ENCODE peak calls at places on chromosomes 6 and 20, in six cellular contexts. V is kidney, Y is hepatocyte, D is Peyer's patch, G is stomach, F is body of pancreas. X is an unnamed sample. For H3K4me1, the result is how much of the 10 kb centered on the place peaks cover.

GRCh38 chr6:166379800-166380199 is 2.9 kb downstream of the MPC1 start:
- DNase-seq in Y (no peak), F (peak), V (no peak), G (peak), D (no peak), X (no peak)

GRCh38 chr6:17012421-17013225 is 89.2 kb upstream of the STMND1 start:
- DNase-seq in V (no peak), G (no peak), F (no peak), Y (peak), D (no peak), X (no peak)

GRCh38 chr6:154937306-154938244 is 57.5 kb upstream of the TIAM2 start:
- DNase-seq in Y (no peak), F (no peak), D (no peak), V (no peak), G (no peak), X (no peak)

GRCh38 chr20:19758888-19759331 is 852 bp downstream of the RIN2 start:
- DNase-seq in D (peak), Y (peak), G (peak), F (peak), V (peak), X (no peak)

GRCh38 chr6:121694389-121695185 is 259.1 kb downstream of the GJA1 start:
- DNase-seq in G (no peak), F (no peak), Y (no peak), V (no peak), D (no peak), X (no peak)

GRCh38 chr6:169162968-169163903 is 90.4 kb downstream of the THBS2 start:
- DNase-seq in F (no peak), G (no peak), Y (peak), D (no peak), V (peak), X (no peak)

GRCh38 chr6:169188051-169188863 is 65.4 kb downstream of the THBS2 start:
- DNase-seq in F (no peak), G (no peak), V (peak), Y (no peak), D (no peak), X (no peak)

GRCh38 chr6:165049362-165049761 is 260.0 kb downstream of the C6orf118 start:
- DNase-seq in V (no peak), D (no peak), Y (peak), F (no peak), G (no peak), X (no peak)

GRCh38 chr6:105363100-105363754 is 39.7 kb downstream of the PREP start:
- DNase-seq in Y (peak), V (no peak), D (no peak), F (no peak), G (no peak), X (no peak)

GRCh38 chr6:100506651-100507050 is 41.9 kb upstream of the SIM1 start:
- DNase-seq in D (no peak), V (no peak), F (no peak), Y (no peak), G (no peak), X (no peak)

GRCh38 chr20:14069796-14070195 is 74.5 kb downstream of the MACROD2 start:
- DNase-seq in Y (no peak), V (no peak), G (no peak), D (no peak), F (no peak), X (no peak)

GRCh38 chr6:155373276-155373675 is 59.0 kb upstream of the TFB1M start:
- DNase-seq in F (no peak), D (no peak), Y (no peak), G (no peak), V (no peak), X (no peak)

GRCh38 chr20:12875510-12875909 is 133.3 kb upstream of the SPTLC3 start:
- DNase-seq in Y (peak), V (no peak), F (no peak), G (no peak), D (no peak), X (no peak)

DNA sequence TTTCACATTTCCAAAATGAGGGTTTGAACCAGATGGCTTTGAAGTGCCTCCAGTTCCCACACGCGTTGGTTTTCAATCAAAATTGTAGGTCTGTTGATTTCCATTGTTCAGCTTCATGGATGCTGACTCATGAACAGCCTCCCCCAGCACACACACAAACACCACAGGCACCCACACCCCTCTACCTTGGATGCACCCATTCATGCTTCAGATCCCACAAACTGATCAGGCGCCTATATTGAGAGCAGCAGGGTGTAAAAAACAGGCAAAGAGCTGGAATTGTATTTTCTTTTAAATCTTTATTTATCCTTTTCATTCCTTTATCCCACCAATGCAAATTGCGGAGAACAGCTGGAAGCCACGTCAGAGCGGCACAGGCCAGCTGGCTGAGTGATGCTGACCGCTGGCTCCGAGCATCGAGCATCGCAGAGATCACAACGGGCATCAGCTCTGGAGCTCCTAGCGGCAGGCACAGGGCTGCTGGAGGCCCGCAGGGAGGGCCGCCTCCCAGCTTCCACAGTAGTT is 29.3 kb upstream of the TBC1D7 start:
- DNase-seq in V (no peak), Y (no peak), F (no peak), D (no peak), G (no peak), X (no peak)
- H3K27ac ChIP-seq in V (no peak), Y (no peak), F (no peak), D (no peak), G (no peak), X (no peak)

DNA sequence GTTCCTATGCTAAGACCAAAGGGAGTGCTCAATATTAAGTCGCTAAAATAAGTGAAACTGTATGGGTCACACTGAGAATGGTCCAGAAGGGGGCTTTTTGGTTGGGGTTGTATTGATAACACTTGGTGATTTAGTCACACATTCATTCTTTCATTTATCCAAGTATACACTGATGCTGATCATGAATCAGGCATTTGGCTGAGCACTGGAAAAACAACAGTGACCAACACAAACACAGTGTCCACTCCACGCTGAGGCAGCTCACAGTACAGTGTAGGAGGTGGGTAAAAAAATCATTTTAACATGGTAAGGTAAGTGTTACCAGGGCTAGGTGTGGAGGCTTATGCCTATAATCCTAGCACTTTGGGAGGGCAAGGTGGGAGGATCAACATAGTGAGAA is 9.2 kb upstream of the FAM83C start:
- DNase-seq in F (no peak), D (no peak), G (no peak), Y (no peak), V (no peak), X (no peak)
- H3K4me1 ChIP-seq in F (under half), D (under half), G (under half), Y (under half), V (under half), X (under half)

GRCh38 chr6:42368156-42368555 is 83.6 kb downstream of the TRERF1 start:
- DNase-seq in Y (no peak), F (no peak), G (no peak), D (no peak), V (no peak), X (peak)
- H3K27ac ChIP-seq in Y (no peak), F (no peak), G (peak), D (peak), V (peak), X (peak)

GRCh38 chr20:50304501-50304856 is 113.8 kb downstream of the CEBPB start:
- DNase-seq in Y (peak), G (no peak), F (no peak), D (no peak), V (peak), X (no peak)

GRCh38 chr20:50306478-50307423 is 116.1 kb downstream of the CEBPB start:
- DNase-seq in Y (no peak), G (no peak), F (no peak), D (peak), V (no peak), X (no peak)

GRCh38 chr20:50303573-50304500 is 113.2 kb downstream of the CEBPB start:
- DNase-seq in F (peak), Y (peak), G (peak), D (peak), V (peak), X (no peak)

GRCh38 chr20:50304883-50305635 is 114.4 kb downstream of the CEBPB start:
- DNase-seq in D (peak), F (peak), V (peak), Y (peak), G (peak), X (no peak)

GRCh38 chr20:50305636-50306477 is 115.2 kb downstream of the CEBPB start:
- DNase-seq in F (peak), G (no peak), Y (peak), D (peak), V (peak), X (no peak)
- H3K4me1 ChIP-seq in F (under half), G (half or more), Y (half or more), D (under half), V (under half), X (under half)

GRCh38 chr6:113185299-113185698 is 671.8 kb upstream of the MARCKS start:
- DNase-seq in D (no peak), Y (no peak), V (no peak), G (no peak), F (no peak), X (no peak)

GRCh38 chr6:113184736-113185135 is 672.4 kb upstream of the MARCKS start:
- DNase-seq in Y (no peak), V (no peak), G (no peak), F (peak), D (no peak), X (no peak)

GRCh38 chr6:113184291-113184690 is 672.9 kb upstream of the MARCKS start:
- DNase-seq in F (no peak), Y (no peak), G (no peak), V (no peak), D (no peak), X (no peak)

GRCh38 chr6:113181164-113181563 is 676.0 kb upstream of the MARCKS start:
- DNase-seq in F (no peak), V (no peak), D (no peak), G (no peak), Y (no peak), X (no peak)

DNA sequence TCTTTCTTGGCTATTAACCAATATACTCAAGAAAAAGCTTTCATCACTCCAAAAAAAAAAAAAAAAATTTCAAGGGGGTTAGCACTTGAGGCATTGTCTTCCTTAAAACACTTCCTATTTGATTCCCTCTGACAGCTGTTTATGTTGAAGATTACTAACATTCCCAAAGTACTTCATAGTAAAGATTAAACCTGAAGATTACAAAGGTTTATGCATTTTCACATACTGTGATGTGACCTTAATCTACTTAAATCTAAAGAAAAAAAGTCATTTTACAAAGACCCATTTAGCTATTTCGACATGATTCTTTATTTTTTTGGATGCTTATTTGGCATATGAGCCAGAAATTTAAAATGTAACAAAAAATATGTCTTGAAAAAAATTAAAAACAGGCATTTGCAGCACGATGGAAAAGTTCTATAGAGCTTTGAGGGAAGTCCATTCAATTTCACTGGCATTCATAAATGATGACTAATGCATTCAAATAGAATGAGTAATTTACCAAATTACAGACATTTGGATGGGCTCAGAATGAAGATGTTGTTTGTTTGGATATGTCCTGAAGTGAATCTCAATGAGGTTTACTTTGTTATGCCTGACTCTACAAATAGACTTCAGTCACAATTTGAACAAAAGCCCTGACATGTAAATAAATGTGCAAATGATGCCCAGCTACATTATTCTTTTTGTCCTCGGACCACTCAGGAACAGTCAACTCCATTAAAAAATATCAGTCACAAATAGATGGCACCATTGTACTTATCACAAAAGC is 674.6 kb upstream of the MARCKS start:
- DNase-seq in F (no peak), Y (no peak), G (no peak), V (no peak), D (no peak), X (no peak)
- H3K27ac ChIP-seq in F (no peak), Y (no peak), G (no peak), V (no peak), D (no peak), X (no peak)

GRCh38 chr20:38640486-38640885 is 38.9 kb downstream of the ARHGAP40 start:
- DNase-seq in D (no peak), F (no peak), V (no peak), Y (no peak), G (no peak), X (no peak)

GRCh38 chr20:38645980-38646858 is 44.6 kb downstream of the ARHGAP40 start:
- DNase-seq in F (peak), Y (peak), V (peak), G (peak), D (peak), X (peak)

GRCh38 chr20:38644588-38644987 is 43.0 kb downstream of the ARHGAP40 start:
- DNase-seq in D (no peak), V (no peak), Y (no peak), F (no peak), G (no peak), X (no peak)

GRCh38 chr20:38645318-38645717 is 43.7 kb downstream of the ARHGAP40 start:
- DNase-seq in G (no peak), D (no peak), V (no peak), Y (no peak), F (no peak), X (no peak)

GRCh38 chr20:38642498-38642897 is 40.9 kb downstream of the ARHGAP40 start:
- DNase-seq in F (no peak), G (no peak), Y (no peak), D (no peak), V (no peak), X (no peak)
- H3K4me1 ChIP-seq in F (under half), G (under half), Y (under half), D (under half), V (under half), X (under half)

GRCh38 chr6:109023348-109023925 is 71.2 kb downstream of the SESN1 start:
- DNase-seq in Y (no peak), F (no peak), V (no peak), D (no peak), G (no peak), X (no peak)
- H3K27ac ChIP-seq in Y (no peak), F (no peak), V (no peak), D (peak), G (no peak), X (no peak)